ENCODE peak calls at places on chromosome 11, in six cellular contexts. K is IMR-90, Q is G401, D is psoas muscle, B is Right ventricle myocardium inferior, X is M059J. W is an unnamed sample.
A peak's percentile ranks its signal among the peaks of the same experiment; 100 is the strongest.

GRCh38 chr11:78099671-78100070 is 20.0 kb upstream of the NDUFC2 start:
- DNase-seq in K (no peak), Q (peak; percentile 52), D (no peak), B (no peak), X (no peak), W (no peak)

GRCh38 chr11:94183886-94184264 is 55.2 kb downstream of the PANX1 start:
- DNase-seq in K (peak; percentile 67), Q (peak; percentile 89), D (no peak), B (no peak), X (peak; percentile 13), W (peak; percentile 17)

GRCh38 chr11:113885897-113886296 is 10.5 kb upstream of the USP28 start:
- DNase-seq in K (no peak), Q (no peak), D (no peak), B (no peak), X (peak; percentile 85), W (no peak)

GRCh38 chr11:73445980-73446379 is 69.8 kb downstream of the RELT start:
- DNase-seq in K (no peak), Q (no peak), D (no peak), B (no peak), X (no peak), W (no peak)

GRCh38 chr11:5689551-5689983 is at the start of gene TRIM22:
- DNase-seq in K (peak; percentile 71), Q (peak; percentile 24), D (no peak), B (no peak), X (peak; percentile 90), W (peak; percentile 92)

GRCh38 chr11:7900686-7901085 is 30.4 kb downstream of the OR10A6 start:
- DNase-seq in K (no peak), Q (no peak), D (no peak), B (no peak), X (no peak), W (no peak)

GRCh38 chr11:115222218-115222862 is 281.9 kb downstream of the CADM1 start:
- DNase-seq in K (peak; percentile 98), Q (peak; percentile 70), D (no peak), B (no peak), X (peak; percentile 92), W (peak; percentile 96)

GRCh38 chr11:2569731-2570210 is 125.0 kb downstream of the KCNQ1 start:
- DNase-seq in K (no peak), Q (no peak), D (peak; percentile 8), B (peak; percentile 21), X (no peak), W (no peak)

GRCh38 chr11:45399166-45399565 is 113.0 kb upstream of the SYT13 start:
- DNase-seq in K (no peak), Q (peak; percentile 54), D (no peak), B (no peak), X (no peak), W (no peak)

GRCh38 chr11:2790581-2790925 is 90.8 kb upstream of the KCNQ1OT1 start:
- DNase-seq in K (no peak), Q (no peak), D (peak; percentile 7), B (peak; percentile 28), X (no peak), W (no peak)

GRCh38 chr11:494761-495536 is 12.1 kb downstream of the RNH1 start:
- DNase-seq in K (no peak), Q (no peak), D (peak; percentile 54), B (peak; percentile 64), X (no peak), W (no peak)

GRCh38 chr11:16195659-16196058 is 160.7 kb downstream of the SOX6 start:
- DNase-seq in K (peak; percentile 65), Q (no peak), D (no peak), B (no peak), X (no peak), W (no peak)

GRCh38 chr11:83222499-83222898 is 29.0 kb downstream of the ANKRD42 start:
- DNase-seq in K (peak; percentile 71), Q (no peak), D (no peak), B (no peak), X (peak; percentile 13), W (no peak)

GRCh38 chr11:8907116-8907515 is 3.9 kb upstream of the AKIP1 start:
- DNase-seq in K (no peak), Q (no peak), D (no peak), B (no peak), X (peak; percentile 39), W (no peak)

GRCh38 chr11:103806130-103806900 is 230.1 kb upstream of the DDI1 start:
- DNase-seq in K (peak; percentile 93), Q (no peak), D (no peak), B (no peak), X (peak; percentile 64), W (no peak)

GRCh38 chr11:116732740-116733385 is 39.9 kb downstream of the BUD13 start:
- DNase-seq in K (peak; percentile 68), Q (peak; percentile 68), D (peak; percentile 46), B (no peak), X (peak; percentile 56), W (peak; percentile 20)

GRCh38 chr11:102950622-102951081 is 4.9 kb downstream of the MMP13 start:
- DNase-seq in K (peak; percentile 56), Q (no peak), D (no peak), B (no peak), X (peak; percentile 23), W (no peak)

GRCh38 chr11:71543866-71544265 is 4.4 kb upstream of the KRTAP5-9 start:
- DNase-seq in K (no peak), Q (no peak), D (no peak), B (no peak), X (no peak), W (no peak)

GRCh38 chr11:119000906-119001305 is 3.0 kb downstream of the CENATAC start:
- DNase-seq in K (peak; percentile 58), Q (no peak), D (no peak), B (no peak), X (peak; percentile 44), W (no peak)

GRCh38 chr11:45817191-45817590 is 12.2 kb downstream of the SLC35C1 start:
- DNase-seq in K (no peak), Q (no peak), D (no peak), B (no peak), X (no peak), W (peak; percentile 43)

GRCh38 chr11:32072872-32073661 is 17.8 kb upstream of the RCN1 start:
- DNase-seq in K (no peak), Q (no peak), D (no peak), B (no peak), X (no peak), W (no peak)

GRCh38 chr11:10797561-10797960 is 11.2 kb downstream of the EIF4G2 start:
- DNase-seq in K (no peak), Q (no peak), D (no peak), B (no peak), X (no peak), W (no peak)

GRCh38 chr11:134554861-134555260 is 142.8 kb upstream of the B3GAT1 start:
- DNase-seq in K (no peak), Q (no peak), D (no peak), B (no peak), X (no peak), W (no peak)

GRCh38 chr11:63573881-63574855 is 11.0 kb upstream of the PLAAT2 start:
- DNase-seq in K (peak; percentile 85), Q (no peak), D (peak; percentile 22), B (no peak), X (peak; percentile 77), W (no peak)

GRCh38 chr11:105937331-105937730 is 84.7 kb downstream of the MSANTD4 start:
- DNase-seq in K (peak; percentile 67), Q (no peak), D (no peak), B (no peak), X (peak; percentile 81), W (no peak)

GRCh38 chr11:77096591-77097019 is 6.0 kb upstream of the OMP start:
- DNase-seq in K (no peak), Q (no peak), D (peak; percentile 5), B (no peak), X (no peak), W (no peak)

GRCh38 chr11:70842256-70842655 is 410.1 kb downstream of the SHANK2 start:
- DNase-seq in K (no peak), Q (no peak), D (no peak), B (peak; percentile 45), X (no peak), W (no peak)

GRCh38 chr11:90220391-90220790 is 2.5 kb downstream of the CHORDC1 start:
- DNase-seq in K (peak; percentile 72), Q (no peak), D (no peak), B (no peak), X (peak; percentile 52), W (no peak)

GRCh38 chr11:1158681-1159525 is 1.1 kb downstream of the MUC5AC start:
- DNase-seq in K (no peak), Q (no peak), D (peak; percentile 10), B (no peak), X (no peak), W (no peak)

GRCh38 chr11:69010361-69010891 is 2.6 kb downstream of the MRGPRF start:
- DNase-seq in K (peak; percentile 16), Q (peak; percentile 53), D (no peak), B (no peak), X (no peak), W (no peak)

GRCh38 chr11:93655047-93655446 is 6.4 kb upstream of the CEP295 start:
- DNase-seq in K (no peak), Q (no peak), D (no peak), B (no peak), X (no peak), W (no peak)

GRCh38 chr11:95279921-95280861 is 49.2 kb upstream of the SESN3 start:
- DNase-seq in K (no peak), Q (peak; percentile 15), D (peak; percentile 18), B (no peak), X (no peak), W (no peak)

GRCh38 chr11:74699615-74700396 is 31.4 kb downstream of the CHRDL2 start:
- DNase-seq in K (no peak), Q (peak; percentile 47), D (no peak), B (no peak), X (no peak), W (no peak)

GRCh38 chr11:1197431-1197885 is 25.4 kb upstream of the MUC5B start:
- DNase-seq in K (no peak), Q (no peak), D (peak; percentile 7), B (peak; percentile 65), X (no peak), W (no peak)

GRCh38 chr11:3882671-3883070 is 27.2 kb downstream of the STIM1 start:
- DNase-seq in K (no peak), Q (no peak), D (no peak), B (no peak), X (no peak), W (no peak)